ENCODE peak calls at places on chromosomes 7 and 10, in six cellular contexts. U, Y, F, T, V and G are unnamed samples. For H3K9me3, the result is how much of the 10 kb centered on the place peaks cover.

GRCh38 chr10:67306588-67307205 is 380.9 kb downstream of the LRRTM3 start:
- DNase-seq in F (peak), V (no peak), Y (no peak), U (peak), T (no peak), G (no peak)

GRCh38 chr7:132336797-132337196 is 239.5 kb downstream of the PLXNA4 start:
- DNase-seq in U (no peak), T (no peak), Y (no peak), F (no peak), V (no peak), G (no peak)

GRCh38 chr7:131940621-131941020 is 384.2 kb upstream of the PODXL start:
- DNase-seq in Y (no peak), T (no peak), F (no peak), V (no peak), U (no peak), G (no peak)

GRCh38 chr10:72170263-72170662 is 45.5 kb upstream of the ANAPC16 start:
- DNase-seq in U (peak), Y (no peak), T (peak), V (no peak), F (no peak), G (no peak)

GRCh38 chr10:78937388-78937787 is 131.4 kb upstream of the ZMIZ1 start:
- DNase-seq in T (no peak), Y (no peak), U (no peak), F (no peak), V (peak), G (no peak)

GRCh38 chr7:34417781-34418180 is 240.2 kb upstream of the NPSR1 start:
- DNase-seq in T (no peak), F (no peak), Y (no peak), V (no peak), U (no peak), G (no peak)

GRCh38 chr10:78578929-78579328 is 489.8 kb upstream of the ZMIZ1 start:
- DNase-seq in U (no peak), T (no peak), V (no peak), Y (no peak), F (no peak), G (no peak)

GRCh38 chr10:5975641-5976473 is 1.5 kb downstream of the IL15RA start:
- DNase-seq in V (no peak), F (no peak), T (no peak), U (no peak), Y (no peak), G (peak)

GRCh38 chr7:98362517-98362916 is 38.4 kb downstream of the BAIAP2L1 start:
- DNase-seq in U (no peak), V (no peak), Y (no peak), T (no peak), F (peak), G (no peak)

GRCh38 chr10:119940487-119940886 is 48.0 kb downstream of the SEC23IP start:
- DNase-seq in Y (no peak), V (no peak), U (no peak), T (no peak), F (no peak), G (no peak)

GRCh38 chr10:42960491-42961155 is 116.2 kb upstream of the RET start:
- DNase-seq in U (peak), F (no peak), Y (peak), V (peak), T (peak), G (peak)

GRCh38 chr10:110733256-110733952 is 89.3 kb downstream of the RBM20 start:
- DNase-seq in T (no peak), F (no peak), V (no peak), U (no peak), Y (peak), G (no peak)

GRCh38 chr7:20514364-20514763 is 101.1 kb upstream of the ABCB5 start:
- DNase-seq in Y (no peak), U (no peak), T (peak), F (no peak), V (peak), G (peak)

GRCh38 chr10:71763352-71764127 is 9.8 kb downstream of the VSIR start:
- DNase-seq in V (peak), T (no peak), Y (no peak), F (no peak), U (no peak), G (no peak)

GRCh38 chr7:14207154-14207553 is 217.7 kb upstream of the ETV1 start:
- DNase-seq in Y (no peak), V (no peak), F (no peak), T (no peak), U (no peak), G (no peak)

GRCh38 chr7:141094336-141095070 is 20.6 kb downstream of the TMEM178B start:
- DNase-seq in F (no peak), T (no peak), V (no peak), Y (no peak), U (no peak), G (no peak)

GRCh38 chr10:132458595-132459251 is 61.7 kb downstream of the PWWP2B start:
- DNase-seq in Y (peak), U (no peak), F (no peak), V (peak), T (peak), G (no peak)

GRCh38 chr7:144671429-144671828 is 164.4 kb downstream of the TPK1 start:
- DNase-seq in U (no peak), Y (no peak), V (no peak), F (no peak), T (no peak), G (no peak)

GRCh38 chr7:139725077-139725476 is 52.7 kb downstream of the HIPK2 start:
- DNase-seq in T (no peak), F (no peak), Y (no peak), U (no peak), V (no peak), G (no peak)

GRCh38 chr10:69425041-69425440 is 8.3 kb upstream of the TACR2 start:
- DNase-seq in U (no peak), V (no peak), T (no peak), F (no peak), Y (no peak), G (no peak)

GRCh38 chr7:149859369-149859768 is 14.4 kb upstream of the ATP6V0E2 start:
- DNase-seq in F (no peak), Y (no peak), V (peak), U (no peak), T (no peak), G (no peak)

GRCh38 chr10:78544447-78545085 is 510.9 kb downstream of the RPS24 start:
- DNase-seq in T (no peak), V (no peak), F (no peak), U (no peak), Y (no peak), G (no peak)

GRCh38 chr10:57785068-57785467 is 482.6 kb downstream of the IPMK start:
- DNase-seq in V (no peak), T (no peak), F (no peak), Y (no peak), U (no peak), G (no peak)

DNA sequence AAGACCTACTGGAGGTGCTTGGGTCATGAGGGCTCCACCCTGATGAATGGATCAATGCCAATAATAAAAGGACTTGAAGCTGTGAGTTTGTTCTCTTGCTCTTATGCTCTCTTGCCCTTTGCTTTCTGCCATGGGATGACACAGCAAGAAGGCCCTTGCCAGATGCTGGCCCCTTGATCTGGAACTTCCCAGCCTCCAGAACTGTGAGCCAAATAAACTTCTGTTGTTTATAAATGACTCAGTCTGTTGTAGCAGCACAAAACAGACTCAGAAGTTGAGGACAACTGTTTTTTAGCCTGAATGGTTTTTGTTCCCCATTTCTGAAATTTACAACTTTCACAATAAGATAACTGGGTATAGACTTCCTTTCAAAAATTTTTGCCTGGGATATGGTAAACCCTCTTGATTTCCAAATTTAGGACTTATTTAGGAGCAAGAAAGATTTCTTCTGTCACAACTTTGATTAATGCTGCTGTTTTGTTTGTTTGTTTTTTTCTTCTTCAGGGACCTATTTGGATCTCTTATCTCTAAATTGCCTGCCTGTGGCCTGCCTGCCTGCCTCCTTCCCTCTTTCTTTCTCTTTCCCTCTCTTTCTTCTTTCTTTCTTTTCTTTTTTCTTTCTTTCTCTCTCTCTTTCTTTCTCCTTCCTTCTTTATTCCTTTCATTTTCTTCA is 12.1 kb downstream of the ENTPD1 start:
- DNase-seq in Y (no peak), U (no peak), V (peak), T (no peak), F (no peak), G (peak)
- H3K4me3 ChIP-seq in Y (no peak), U (no peak), V (no peak), T (no peak), F (no peak), G (no peak)

GRCh38 chr7:56449762-56450161 is 333.5 kb upstream of the NUPR2 start:
- DNase-seq in F (no peak), T (no peak), Y (no peak), V (no peak), U (no peak), G (no peak)
- H3K9me3 ChIP-seq in F (under half), T (under half), Y (under half), V (under half), U (under half), G (half or more)

GRCh38 chr10:116697816-116698215 is 44.5 kb downstream of the HSPA12A start:
- DNase-seq in F (no peak), U (no peak), Y (no peak), V (no peak), T (no peak), G (no peak)

GRCh38 chr10:116699049-116699782 is 43.1 kb downstream of the HSPA12A start:
- DNase-seq in V (no peak), F (no peak), T (no peak), Y (no peak), U (no peak), G (no peak)

GRCh38 chr10:116694927-116695268 is 47.5 kb downstream of the HSPA12A start:
- DNase-seq in U (no peak), V (no peak), Y (no peak), F (no peak), T (no peak), G (no peak)

GRCh38 chr10:116698364-116698763 is 44.0 kb downstream of the HSPA12A start:
- DNase-seq in T (no peak), Y (no peak), F (no peak), U (no peak), V (no peak), G (no peak)

GRCh38 chr10:116696919-116697318 is 45.4 kb downstream of the HSPA12A start:
- DNase-seq in T (no peak), F (no peak), Y (no peak), V (no peak), U (no peak), G (no peak)
- H3K4me3 ChIP-seq in T (no peak), F (no peak), Y (no peak), V (no peak), U (no peak), G (no peak)

GRCh38 chr10:130354976-130355795 is 219.0 kb downstream of the GLRX3 start:
- DNase-seq in Y (no peak), F (no peak), U (no peak), T (no peak), V (no peak), G (no peak)
- H3K9me3 ChIP-seq in Y (under half), F (under half), U (under half), T (under half), V (under half), G (under half)